ENCODE peak calls at places on chromosomes 1 and 21, in ten cellular contexts. F, M, Z, Y, C, S, I, B, K and T are unnamed samples.

GRCh38 chr1:220483700-220484099 is 44.2 kb upstream of the MARK1 start:
- DNase-seq in F (no peak), M (no peak), Z (no peak), Y (no peak), C (no peak), S (peak; percentile 17), I (no peak), B (no peak), K (no peak), T (no peak)

GRCh38 chr1:185735667-185736105 is 1.5 kb downstream of the HMCN1 start:
- DNase-seq in F (no peak), M (no peak), Z (no peak), Y (peak; percentile 7), C (no peak), S (peak; percentile 27), I (no peak), B (no peak), K (no peak), T (no peak)

GRCh38 chr1:62588000-62588399 is 9.3 kb upstream of the ANGPTL3 start:
- DNase-seq in F (no peak), M (no peak), Z (no peak), Y (peak; percentile 57), C (no peak), S (no peak), I (no peak), B (no peak), K (no peak), T (no peak)

GRCh38 chr21:44734026-44734745 is 22.8 kb upstream of the TSPEAR start:
- DNase-seq in F (no peak), M (no peak), Z (no peak), Y (no peak), C (no peak), S (no peak), I (no peak), B (no peak), K (no peak), T (no peak)

GRCh38 chr1:27879374-27880082 is 7.2 kb downstream of the THEMIS2 start:
- DNase-seq in F (no peak), M (no peak), Z (no peak), Y (no peak), C (no peak), S (no peak), I (no peak), B (no peak), K (no peak), T (no peak)

GRCh38 chr1:95005584-95005983 is 67.2 kb downstream of the ALG14 start:
- DNase-seq in F (no peak), M (no peak), Z (no peak), Y (no peak), C (no peak), S (no peak), I (no peak), B (no peak), K (no peak), T (no peak)

GRCh38 chr1:224541072-224541790 is 74.9 kb upstream of the CNIH3 start:
- DNase-seq in F (peak; percentile 49), M (no peak), Z (no peak), Y (no peak), C (no peak), S (peak; percentile 35), I (no peak), B (no peak), K (no peak), T (no peak)

GRCh38 chr1:71980543-71980942 is 301.8 kb downstream of the NEGR1 start:
- DNase-seq in F (no peak), M (no peak), Z (no peak), Y (no peak), C (peak; percentile 48), S (no peak), I (no peak), B (no peak), K (no peak), T (no peak)

GRCh38 chr1:19799877-19800804 is at the start of gene TMCO4:
- DNase-seq in F (peak; percentile 12), M (peak; percentile 29), Z (no peak), Y (peak; percentile 88), C (peak; percentile 26), S (peak; percentile 68), I (peak; percentile 39), B (peak; percentile 26), K (peak; percentile 64), T (peak; percentile 32)

GRCh38 chr1:245715291-245715701 is 560.5 kb downstream of the KIF26B start:
- DNase-seq in F (no peak), M (no peak), Z (no peak), Y (peak; percentile 29), C (no peak), S (peak; percentile 34), I (no peak), B (no peak), K (no peak), T (no peak)

GRCh38 chr1:42334240-42335049 is 590 bp downstream of the FOXJ3 start:
- DNase-seq in F (peak; percentile 61), M (no peak), Z (peak; percentile 59), Y (peak; percentile 43), C (peak; percentile 58), S (peak; percentile 54), I (peak; percentile 45), B (no peak), K (peak; percentile 50), T (no peak)

GRCh38 chr1:65958561-65959350 is 166.1 kb downstream of the PDE4B start:
- DNase-seq in F (peak; percentile 92), M (peak; percentile 15), Z (peak; percentile 24), Y (peak; percentile 60), C (peak; percentile 15), S (peak; percentile 78), I (no peak), B (peak; percentile 24), K (peak; percentile 12), T (peak; percentile 35)

GRCh38 chr1:152817309-152817708 is 5.5 kb downstream of the LCE1B start:
- DNase-seq in F (no peak), M (no peak), Z (no peak), Y (no peak), C (no peak), S (no peak), I (no peak), B (no peak), K (no peak), T (no peak)

GRCh38 chr1:167502719-167503452 is 15.4 kb downstream of the CD247 start:
- DNase-seq in F (no peak), M (no peak), Z (no peak), Y (no peak), C (no peak), S (no peak), I (no peak), B (no peak), K (no peak), T (peak; percentile 4)

GRCh38 chr21:27365394-27365793 is 398.5 kb upstream of the ADAMTS5 start:
- DNase-seq in F (no peak), M (no peak), Z (no peak), Y (peak; percentile 76), C (no peak), S (no peak), I (no peak), B (no peak), K (no peak), T (no peak)

GRCh38 chr1:107262472-107263286 is 121.8 kb downstream of the NTNG1 start:
- DNase-seq in F (peak; percentile 26), M (no peak), Z (no peak), Y (no peak), C (no peak), S (no peak), I (no peak), B (no peak), K (peak; percentile 5), T (no peak)

GRCh38 chr1:151846062-151846568 is 6.5 kb upstream of the C2CD4D start:
- DNase-seq in F (no peak), M (no peak), Z (no peak), Y (peak; percentile 75), C (no peak), S (peak; percentile 65), I (no peak), B (no peak), K (peak; percentile 47), T (no peak)

GRCh38 chr1:37567023-37567422 is 10.3 kb downstream of the DNALI1 start:
- DNase-seq in F (no peak), M (no peak), Z (no peak), Y (no peak), C (no peak), S (no peak), I (no peak), B (no peak), K (no peak), T (no peak)

GRCh38 chr1:202376247-202376646 is 27.7 kb downstream of the PPP1R12B start:
- DNase-seq in F (no peak), M (no peak), Z (no peak), Y (peak; percentile 52), C (no peak), S (peak; percentile 35), I (no peak), B (no peak), K (no peak), T (no peak)

GRCh38 chr1:77757616-77758015 is 2.0 kb downstream of the USP33 start:
- DNase-seq in F (no peak), M (no peak), Z (no peak), Y (peak; percentile 52), C (no peak), S (peak; percentile 82), I (no peak), B (no peak), K (no peak), T (no peak)

GRCh38 chr1:9321480-9321849 is 28.8 kb downstream of the SPSB1 start:
- DNase-seq in F (no peak), M (no peak), Z (no peak), Y (peak; percentile 91), C (no peak), S (peak; percentile 77), I (no peak), B (no peak), K (no peak), T (no peak)